ENCODE peak calls at places on chromosomes 1 and 21, in six cellular contexts. One of them, this sample, is unnamed. For H3F3A, the result is how much of the 10 kb centered on the place peaks cover.

GRCh38 chr21:38819051-38819718 is 13.5 kb downstream of the ETS2 start:
- DNase-seq in GM23248: no peak
- DNase-seq in neural progenitor cell: no peak
- DNase-seq in PC-9: no peak
- DNase-seq in PC-3: no peak
- DNase-seq in GM23338: no peak
- DNase-seq in this sample: no peak

GRCh38 chr1:70093250-70093975 is 112.0 kb downstream of the LRRC40 start:
- DNase-seq in GM23248: peak
- DNase-seq in neural progenitor cell: no peak
- DNase-seq in PC-9: no peak
- DNase-seq in PC-3: no peak
- DNase-seq in GM23338: no peak
- DNase-seq in this sample: no peak

GRCh38 chr1:6157528-6158174 is 22.5 kb downstream of the CHD5 start:
- DNase-seq in GM23248: peak
- DNase-seq in neural progenitor cell: no peak
- DNase-seq in PC-9: peak
- DNase-seq in PC-3: peak
- DNase-seq in GM23338: no peak
- DNase-seq in this sample: no peak

GRCh38 chr1:23788695-23789094 is 2.2 kb upstream of the LYPLA2 start:
- DNase-seq in GM23248: no peak
- DNase-seq in neural progenitor cell: no peak
- DNase-seq in PC-9: no peak
- DNase-seq in PC-3: no peak
- DNase-seq in GM23338: no peak
- DNase-seq in this sample: no peak

GRCh38 chr21:43712268-43712942 is 6.5 kb upstream of the PDXK start:
- DNase-seq in GM23248: peak
- DNase-seq in neural progenitor cell: no peak
- DNase-seq in PC-9: peak
- DNase-seq in PC-3: peak
- DNase-seq in GM23338: no peak
- DNase-seq in this sample: no peak

GRCh38 chr1:176577651-176578197 is 114.7 kb downstream of the PAPPA2 start:
- DNase-seq in GM23248: peak
- DNase-seq in neural progenitor cell: no peak
- DNase-seq in PC-9: no peak
- DNase-seq in PC-3: no peak
- DNase-seq in GM23338: no peak
- DNase-seq in this sample: no peak

GRCh38 chr1:225962440-225962975 is 21.5 kb upstream of the LEFTY2 start:
- DNase-seq in GM23248: peak
- DNase-seq in neural progenitor cell: peak
- DNase-seq in PC-9: peak
- DNase-seq in PC-3: no peak
- DNase-seq in GM23338: peak
- DNase-seq in this sample: peak

GRCh38 chr1:106768077-106768476 is 288.4 kb upstream of the PRMT6 start:
- DNase-seq in GM23248: peak
- DNase-seq in neural progenitor cell: no peak
- DNase-seq in PC-9: no peak
- DNase-seq in PC-3: peak
- DNase-seq in GM23338: no peak
- DNase-seq in this sample: no peak

GRCh38 chr1:158506369-158506987 is 34.5 kb downstream of the OR10R2 start:
- DNase-seq in GM23248: peak
- DNase-seq in neural progenitor cell: peak
- DNase-seq in PC-9: no peak
- DNase-seq in PC-3: peak
- DNase-seq in GM23338: peak
- DNase-seq in this sample: peak

GRCh38 chr1:160997323-160998038 is 23.5 kb downstream of the F11R start:
- DNase-seq in GM23248: peak
- DNase-seq in neural progenitor cell: peak
- DNase-seq in PC-9: peak
- DNase-seq in PC-3: peak
- DNase-seq in GM23338: peak
- DNase-seq in this sample: peak

GRCh38 chr1:150477320-150477719 is 9.9 kb upstream of the TARS2 start:
- DNase-seq in GM23248: no peak
- DNase-seq in neural progenitor cell: no peak
- DNase-seq in PC-9: no peak
- DNase-seq in PC-3: no peak
- DNase-seq in GM23338: no peak
- DNase-seq in this sample: no peak

GRCh38 chr1:45685308-45686080 is 839 bp downstream of the GPBP1L1 start:
- DNase-seq in GM23248: peak
- DNase-seq in neural progenitor cell: peak
- DNase-seq in PC-9: no peak
- DNase-seq in PC-3: peak
- DNase-seq in GM23338: peak
- DNase-seq in this sample: peak

GRCh38 chr1:27872059-27872801 is at the start of gene THEMIS2:
- DNase-seq in GM23248: peak
- DNase-seq in neural progenitor cell: peak
- DNase-seq in PC-9: peak
- DNase-seq in PC-3: peak
- DNase-seq in GM23338: peak
- DNase-seq in this sample: peak

GRCh38 chr1:86713477-86713876 is 9.1 kb downstream of the SH3GLB1 start:
- DNase-seq in GM23248: no peak
- DNase-seq in neural progenitor cell: no peak
- DNase-seq in PC-9: no peak
- DNase-seq in PC-3: no peak
- DNase-seq in GM23338: peak
- DNase-seq in this sample: no peak
- H3K4me2 ChIP-seq in GM23248: no peak
- H3K4me2 ChIP-seq in neural progenitor cell: no peak
- H3K4me2 ChIP-seq in PC-9: no peak
- H3K4me2 ChIP-seq in PC-3: peak
- H3K4me2 ChIP-seq in GM23338: no peak
- H3K4me2 ChIP-seq in this sample: no peak

DNA sequence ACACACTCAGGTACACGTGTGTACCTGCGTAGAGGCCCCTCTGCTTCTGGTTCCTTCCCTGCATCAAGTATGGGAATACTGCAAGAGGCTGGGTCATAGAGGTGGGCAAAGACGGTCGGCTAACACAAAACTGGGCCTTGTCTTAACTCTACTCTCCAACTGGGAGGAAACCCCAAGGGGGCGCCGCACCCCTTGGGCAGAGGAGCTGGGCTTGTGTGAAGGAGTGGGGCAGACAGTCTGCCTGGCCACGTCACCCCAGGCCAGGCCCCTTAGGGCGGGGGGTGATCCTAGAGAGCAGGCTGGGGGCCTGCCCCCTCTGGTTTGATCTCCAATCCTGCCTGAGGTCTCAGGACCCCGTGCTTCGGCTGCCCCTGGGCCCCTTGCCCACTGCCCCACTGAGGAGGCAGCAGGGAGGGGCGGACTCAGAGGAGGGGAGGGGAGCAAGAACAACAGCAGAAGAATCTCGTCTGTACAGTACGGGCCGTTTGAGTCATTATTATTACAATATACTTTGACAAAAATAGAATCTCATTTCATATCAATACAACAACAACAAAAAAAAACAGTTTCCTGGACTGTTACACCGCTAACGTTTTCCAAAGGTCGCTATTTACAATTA is 34.7 kb downstream of the MEF2D start:
- DNase-seq in GM23248: peak
- DNase-seq in neural progenitor cell: peak
- DNase-seq in PC-9: no peak
- DNase-seq in PC-3: no peak
- DNase-seq in GM23338: peak
- DNase-seq in this sample: no peak
- H3F3A ChIP-seq in GM23248: under half
- H3F3A ChIP-seq in neural progenitor cell: under half
- H3F3A ChIP-seq in PC-9: under half
- H3F3A ChIP-seq in PC-3: under half
- H3F3A ChIP-seq in GM23338: under half
- H3F3A ChIP-seq in this sample: under half

GRCh38 chr1:77956464-77956863 is 22.4 kb downstream of the FUBP1 start:
- DNase-seq in GM23248: no peak
- DNase-seq in neural progenitor cell: no peak
- DNase-seq in PC-9: no peak
- DNase-seq in PC-3: no peak
- DNase-seq in GM23338: no peak
- DNase-seq in this sample: no peak
- TF ChIP-seq EZH2 in GM23248: no peak
- TF ChIP-seq EZH2 in neural progenitor cell: no peak
- TF ChIP-seq EZH2 in PC-9: no peak
- TF ChIP-seq EZH2 in PC-3: no peak
- TF ChIP-seq EZH2 in GM23338: no peak
- TF ChIP-seq EZH2 in this sample: no peak

GRCh38 chr1:67883069-67883468 is 49.8 kb upstream of the GNG12 start:
- DNase-seq in GM23248: peak
- DNase-seq in neural progenitor cell: no peak
- DNase-seq in PC-9: no peak
- DNase-seq in PC-3: peak
- DNase-seq in GM23338: no peak
- DNase-seq in this sample: no peak

GRCh38 chr1:67882196-67882958 is 49.1 kb upstream of the GNG12 start:
- DNase-seq in GM23248: peak
- DNase-seq in neural progenitor cell: no peak
- DNase-seq in PC-9: no peak
- DNase-seq in PC-3: no peak
- DNase-seq in GM23338: no peak
- DNase-seq in this sample: no peak

GRCh38 chr1:67880056-67880601 is 46.9 kb upstream of the GNG12 start:
- DNase-seq in GM23248: peak
- DNase-seq in neural progenitor cell: no peak
- DNase-seq in PC-9: no peak
- DNase-seq in PC-3: peak
- DNase-seq in GM23338: no peak
- DNase-seq in this sample: no peak

GRCh38 chr1:67874501-67875111 is 41.3 kb upstream of the GNG12 start:
- DNase-seq in GM23248: no peak
- DNase-seq in neural progenitor cell: no peak
- DNase-seq in PC-9: no peak
- DNase-seq in PC-3: no peak
- DNase-seq in GM23338: no peak
- DNase-seq in this sample: no peak

DNA sequence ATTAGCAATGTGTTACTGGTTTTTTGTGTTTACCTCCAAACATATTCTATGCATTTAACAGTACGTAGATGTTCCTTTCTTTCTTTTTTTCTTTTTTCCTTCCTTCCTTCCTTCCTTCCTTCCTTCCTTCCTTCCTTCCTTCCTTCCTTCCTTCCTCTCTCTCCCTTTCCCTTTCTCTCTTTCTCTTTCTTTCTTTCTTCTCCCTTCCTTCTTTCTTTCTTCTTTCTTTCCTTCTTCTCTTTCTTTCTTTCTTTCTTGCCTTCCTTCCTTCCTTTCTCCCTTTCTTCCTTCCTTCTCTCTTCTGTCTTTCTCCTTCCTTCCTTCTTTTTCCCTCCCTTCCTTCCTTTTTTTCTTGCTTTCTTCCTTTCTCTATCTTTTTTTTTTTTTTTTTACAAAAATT is 46.2 kb upstream of the GNG12 start:
- DNase-seq in GM23248: no peak
- DNase-seq in neural progenitor cell: no peak
- DNase-seq in PC-9: no peak
- DNase-seq in PC-3: no peak
- DNase-seq in GM23338: no peak
- DNase-seq in this sample: no peak
- H3K4me2 ChIP-seq in GM23248: no peak
- H3K4me2 ChIP-seq in neural progenitor cell: no peak
- H3K4me2 ChIP-seq in PC-9: no peak
- H3K4me2 ChIP-seq in PC-3: peak
- H3K4me2 ChIP-seq in GM23338: no peak
- H3K4me2 ChIP-seq in this sample: no peak

DNA sequence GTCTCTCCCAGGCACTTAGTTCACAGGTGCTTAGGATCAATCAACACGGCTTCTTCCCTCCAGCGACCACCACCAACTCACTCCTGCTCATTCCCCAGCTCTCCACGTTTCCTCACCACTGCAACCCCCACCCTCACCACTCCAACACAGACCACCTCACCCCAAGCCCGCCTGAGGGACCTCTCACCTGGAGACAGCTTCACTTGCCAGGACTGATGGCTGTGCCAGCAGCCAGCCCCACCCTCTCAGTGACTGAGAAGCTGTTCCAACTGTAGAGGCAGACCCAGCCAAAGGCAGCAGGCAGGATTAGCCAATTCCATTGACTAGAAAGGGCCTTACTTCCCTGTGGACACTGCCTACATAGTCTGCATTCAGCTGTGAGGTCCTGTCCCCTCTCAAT is 7.8 kb downstream of the TAGLN2 start:
- DNase-seq in GM23248: no peak
- DNase-seq in neural progenitor cell: peak
- DNase-seq in PC-9: no peak
- DNase-seq in PC-3: peak
- DNase-seq in GM23338: no peak
- DNase-seq in this sample: no peak
- H3F3A ChIP-seq in GM23248: under half
- H3F3A ChIP-seq in neural progenitor cell: under half
- H3F3A ChIP-seq in PC-9: half or more
- H3F3A ChIP-seq in PC-3: under half
- H3F3A ChIP-seq in GM23338: under half
- H3F3A ChIP-seq in this sample: under half

DNA sequence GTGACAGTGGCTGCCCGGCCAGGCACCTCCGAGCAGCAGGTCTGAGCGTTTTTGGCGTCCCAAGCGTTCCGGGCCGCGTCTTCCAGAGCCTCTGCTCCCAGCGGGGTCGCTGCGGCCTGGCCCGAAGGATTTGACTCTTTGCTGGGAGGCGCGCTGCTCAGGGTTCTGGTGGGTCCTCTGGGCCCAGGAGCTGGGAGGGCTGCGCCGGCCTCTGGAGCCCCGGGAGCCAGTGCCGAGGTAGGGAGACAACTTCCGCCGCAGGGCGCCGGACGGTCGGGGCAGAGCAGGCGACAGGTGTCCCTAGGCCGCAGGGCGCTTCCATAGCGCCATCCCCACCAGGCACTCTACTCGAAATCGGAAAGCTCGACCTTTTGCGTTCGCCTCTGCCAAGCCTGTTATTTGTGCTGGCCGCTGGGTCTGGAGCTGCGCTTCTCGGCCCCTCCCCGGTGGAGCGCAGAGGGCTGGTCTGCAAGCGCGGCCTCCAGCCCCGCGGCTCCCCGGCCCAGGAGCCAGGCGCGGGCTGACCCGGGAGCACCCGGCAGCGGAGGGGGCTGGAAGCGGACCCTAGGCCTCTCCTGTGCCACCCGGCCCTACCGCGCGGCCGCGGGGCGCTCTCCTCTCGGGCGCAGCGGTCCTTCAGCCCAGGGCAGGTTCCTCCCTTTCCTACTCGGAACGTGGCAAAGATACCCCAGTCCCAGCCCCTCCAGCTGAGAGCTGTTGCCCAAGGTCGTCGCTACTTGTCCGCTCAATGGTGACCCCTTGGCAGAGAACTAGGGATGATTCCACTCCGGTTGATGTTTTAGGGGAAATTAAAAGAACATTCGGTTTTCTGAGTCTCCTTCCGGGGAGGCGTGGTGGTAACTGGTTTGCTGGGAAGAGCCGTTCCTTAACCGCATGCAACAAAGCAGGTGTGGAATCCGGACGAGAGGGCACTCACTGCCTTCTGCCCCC is 2.3 kb downstream of the SIM2 start:
- DNase-seq in GM23248: no peak
- DNase-seq in neural progenitor cell: peak
- DNase-seq in PC-9: no peak
- DNase-seq in PC-3: peak
- DNase-seq in GM23338: peak
- DNase-seq in this sample: no peak
- TF ChIP-seq EZH2 in GM23248: peak
- TF ChIP-seq EZH2 in neural progenitor cell: peak
- TF ChIP-seq EZH2 in PC-9: no peak
- TF ChIP-seq EZH2 in PC-3: no peak
- TF ChIP-seq EZH2 in GM23338: peak
- TF ChIP-seq EZH2 in this sample: no peak